ENCODE peak calls at places on chromosomes 6 and 20, in seven cellular contexts. B is GM23248, S is mesendoderm, Y is OCI-LY7, D is SK-N-SH, U is K562, L is GM23338. I is an unnamed sample.

GRCh38 chr6:73665686-73666319 is 12.0 kb upstream of the SLC17A5 start:
- DNase-seq in B (peak; percentile 20), S (no peak), Y (no peak), D (no peak), U (no peak), L (no peak), I (no peak)

GRCh38 chr6:53335224-53335994 is 13.3 kb downstream of the ELOVL5 start:
- DNase-seq in B (no peak), S (peak; percentile 56), Y (peak; percentile 93), D (no peak), U (no peak), L (peak; percentile 60), I (peak; percentile 68)

GRCh38 chr20:38685853-38686473 is 38.3 kb upstream of the SLC32A1 start:
- DNase-seq in B (peak; percentile 57), S (peak; percentile 69), Y (peak; percentile 33), D (no peak), U (peak; percentile 66), L (peak; percentile 86), I (peak; percentile 78)

GRCh38 chr20:57089701-57090144 is 176.7 kb downstream of the BMP7 start:
- DNase-seq in B (peak; percentile 63), S (peak; percentile 74), Y (peak; percentile 80), D (peak; percentile 92), U (peak; percentile 73), L (peak; percentile 81), I (peak; percentile 83)

GRCh38 chr20:50052952-50053789 is 59.8 kb downstream of the UBE2V1 start:
- DNase-seq in B (no peak), S (no peak), Y (no peak), D (peak; percentile 87), U (no peak), L (no peak), I (no peak)

GRCh38 chr20:61253264-61253639 is 1.2 kb downstream of the CDH4 start:
- DNase-seq in B (peak; percentile 63), S (peak; percentile 57), Y (no peak), D (peak; percentile 69), U (no peak), L (peak; percentile 69), I (no peak)

GRCh38 chr20:19806806-19807691 is 49.0 kb downstream of the RIN2 start:
- DNase-seq in B (no peak), S (no peak), Y (no peak), D (peak; percentile 47), U (no peak), L (no peak), I (no peak)

GRCh38 chr6:35052694-35053565 is 88.2 kb downstream of the TCP11 start:
- DNase-seq in B (peak; percentile 35), S (no peak), Y (no peak), D (no peak), U (no peak), L (no peak), I (no peak)

GRCh38 chr6:41705996-41706835 is 29.2 kb downstream of the TFEB start:
- DNase-seq in B (peak; percentile 91), S (peak; percentile 72), Y (peak; percentile 94), D (peak; percentile 80), U (peak; percentile 78), L (peak; percentile 84), I (peak; percentile 96)

GRCh38 chr6:117118490-117118889 is 146.9 kb upstream of the VGLL2 start:
- DNase-seq in B (no peak), S (no peak), Y (no peak), D (no peak), U (no peak), L (no peak), I (no peak)

GRCh38 chr6:20584100-20584731 is 50.0 kb downstream of the CDKAL1 start:
- DNase-seq in B (no peak), S (no peak), Y (no peak), D (no peak), U (no peak), L (no peak), I (no peak)

GRCh38 chr6:491233-491632 is 99.7 kb downstream of the IRF4 start:
- DNase-seq in B (no peak), S (no peak), Y (no peak), D (no peak), U (no peak), L (no peak), I (no peak)

GRCh38 chr6:7146079-7146828 is 38.5 kb downstream of the RREB1 start:
- DNase-seq in B (peak; percentile 79), S (peak; percentile 58), Y (peak; percentile 24), D (no peak), U (peak; percentile 70), L (peak; percentile 52), I (no peak)

GRCh38 chr20:5822569-5822968 is 72.4 kb downstream of the SHLD1 start:
- DNase-seq in B (no peak), S (no peak), Y (peak; percentile 53), D (no peak), U (peak; percentile 27), L (no peak), I (no peak)

GRCh38 chr6:148169701-148170100 is 172.9 kb upstream of the SASH1 start:
- DNase-seq in B (no peak), S (peak; percentile 71), Y (no peak), D (no peak), U (no peak), L (no peak), I (no peak)

GRCh38 chr6:168192195-168192900 is 113.3 kb upstream of the FRMD1 start:
- DNase-seq in B (no peak), S (no peak), Y (no peak), D (peak; percentile 14), U (no peak), L (no peak), I (no peak)

GRCh38 chr6:41638002-41638800 is at the start of gene MDFI:
- DNase-seq in B (no peak), S (peak; percentile 83), Y (no peak), D (peak; percentile 87), U (no peak), L (peak; percentile 87), I (no peak)

GRCh38 chr6:36676142-36677058 is 2.1 kb upstream of the CDKN1A start:
- DNase-seq in B (peak; percentile 60), S (peak; percentile 45), Y (no peak), D (peak; percentile 55), U (no peak), L (no peak), I (no peak)

GRCh38 chr6:29887330-29887818 is 55.0 kb upstream of the HLA-A start:
- DNase-seq in B (peak; percentile 64), S (peak; percentile 31), Y (no peak), D (no peak), U (no peak), L (peak; percentile 67), I (no peak)

GRCh38 chr6:97053643-97054411 is 129.3 kb downstream of the KLHL32 start:
- DNase-seq in B (peak; percentile 51), S (no peak), Y (peak; percentile 23), D (peak; percentile 26), U (peak; percentile 16), L (peak; percentile 40), I (no peak)

GRCh38 chr20:3777726-3778629 is 3.3 kb downstream of the SPEF1 start:
- DNase-seq in B (peak; percentile 80), S (peak; percentile 74), Y (no peak), D (peak; percentile 90), U (no peak), L (peak; percentile 85), I (no peak)

GRCh38 chr6:37059344-37060194 is 54.1 kb downstream of the FGD2 start:
- DNase-seq in B (peak; percentile 98), S (peak; percentile 98), Y (no peak), D (no peak), U (peak; percentile 97), L (peak; percentile 94), I (no peak)

GRCh38 chr20:40197744-40198143 is 491.3 kb downstream of the MAFB start:
- DNase-seq in B (peak; percentile 6), S (peak; percentile 26), Y (no peak), D (no peak), U (no peak), L (no peak), I (no peak)

GRCh38 chr6:44078795-44079671 is 48.2 kb downstream of the MRPL14 start:
- DNase-seq in B (peak; percentile 74), S (peak; percentile 82), Y (peak; percentile 80), D (peak; percentile 75), U (peak; percentile 90), L (peak; percentile 88), I (peak; percentile 90)

GRCh38 chr6:107331409-107332386 is 127.7 kb downstream of the PDSS2 start:
- DNase-seq in B (no peak), S (no peak), Y (no peak), D (no peak), U (no peak), L (no peak), I (no peak)
- H3K27ac ChIP-seq in B (no peak overlapping the region), S (no peak overlapping the region), Y (peak overlapping the region; percentile 68), D (no peak overlapping the region), U (no peak overlapping the region), L (no peak overlapping the region), I (peak overlapping the region; percentile 46)

DNA sequence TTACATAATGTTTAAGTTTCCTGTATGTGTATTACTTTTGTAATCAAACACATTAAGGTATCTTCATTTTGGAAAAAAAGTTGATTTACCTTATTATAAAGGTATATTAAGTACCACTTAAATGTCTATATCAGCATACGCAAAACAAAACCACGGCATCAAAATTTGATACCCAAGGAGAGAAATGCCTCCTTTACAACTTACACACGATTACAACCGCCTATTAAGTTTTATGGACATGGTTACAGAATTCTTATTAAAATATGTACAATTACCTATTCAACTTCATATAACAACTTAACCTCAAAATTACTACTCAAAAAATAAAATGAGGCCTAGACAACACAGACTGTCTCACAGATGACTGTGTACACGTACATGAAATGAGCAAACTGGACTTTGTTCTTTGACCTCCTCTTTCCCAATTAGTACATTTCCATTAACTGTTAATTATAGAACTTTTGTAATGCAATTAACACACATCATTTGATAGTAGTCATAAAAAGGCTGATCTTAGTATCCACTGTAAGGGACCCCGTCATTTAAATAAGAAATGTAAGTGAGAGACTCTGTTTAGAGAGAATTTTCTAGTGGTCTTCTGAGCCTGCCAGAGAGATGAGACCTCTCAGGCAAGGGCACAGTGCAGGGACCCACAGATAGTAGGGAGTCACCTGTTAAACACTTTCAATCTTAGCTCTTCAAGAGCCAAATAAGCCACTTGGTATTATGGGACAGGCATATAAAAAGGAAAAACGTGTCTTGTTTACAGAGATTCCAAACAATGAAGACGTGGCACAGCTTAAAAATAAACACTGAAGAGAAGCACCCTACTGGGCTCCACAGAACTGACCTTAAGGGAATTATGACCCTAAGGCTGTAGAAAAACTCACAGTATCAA is 2.4 kb downstream of the DIDO1 start:
- DNase-seq in B (peak; percentile 38), S (no peak), Y (no peak), D (no peak), U (no peak), L (no peak), I (no peak)
- H3K4me1 ChIP-seq in B (peaks cover 58% of the 10 kb centered on the region), S (peaks cover 22% of the 10 kb centered on the region), Y (peaks cover 86% of the 10 kb centered on the region), D (peaks cover 26% of the 10 kb centered on the region), U (peaks cover 42% of the 10 kb centered on the region), L (peaks cover 69% of the 10 kb centered on the region), I (peaks cover 80% of the 10 kb centered on the region)

DNA sequence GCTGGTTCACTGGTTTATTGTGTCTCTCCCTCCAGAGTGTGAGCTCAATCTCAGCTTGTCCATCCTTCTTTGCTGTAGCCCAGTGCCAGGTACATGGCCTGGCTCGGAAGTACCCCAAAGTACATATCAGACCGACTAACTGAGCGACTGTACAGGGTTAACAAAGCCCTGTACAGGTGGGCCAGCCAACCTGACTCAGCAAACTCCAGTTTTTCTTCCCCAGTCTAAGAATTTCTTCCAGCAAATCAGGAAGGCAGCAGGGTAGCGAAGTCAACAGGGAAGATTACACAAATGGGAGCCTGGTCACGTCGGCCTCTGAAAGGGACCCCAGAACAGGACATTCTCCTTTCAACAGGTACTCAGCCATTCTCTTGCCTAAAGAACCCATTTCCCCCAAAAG is 31.3 kb downstream of the ZMYND8 start:
- DNase-seq in B (no peak), S (no peak), Y (no peak), D (no peak), U (no peak), L (no peak), I (no peak)
- H3K79me2 ChIP-seq in B (peaks cover 98% of the 10 kb centered on the region), S (peaks cover 65% of the 10 kb centered on the region), Y (peaks cover 98% of the 10 kb centered on the region), D (peaks cover 99% of the 10 kb centered on the region), U (peaks cover 100% of the 10 kb centered on the region), L (peaks cover 97% of the 10 kb centered on the region), I (peaks cover 99% of the 10 kb centered on the region)

GRCh38 chr20:17641520-17641964 is 40.5 kb downstream of the RRBP1 start:
- DNase-seq in B (no peak), S (no peak), Y (no peak), D (no peak), U (no peak), L (no peak), I (no peak)
- H3K27ac ChIP-seq in B (no peak overlapping the region), S (no peak overlapping the region), Y (no peak overlapping the region), D (no peak overlapping the region), U (no peak overlapping the region), L (no peak overlapping the region), I (no peak overlapping the region)